ENCODE peak calls at places on chromosomes 16 and 17, in four cellular contexts. P is cardiac muscle cell, G is tibial nerve, E is transverse colon. N is an unnamed sample. For H3K4me1, the result is how much of the 10 kb centered on the place peaks cover.

GRCh38 chr17:50203086-50203485 is 1.7 kb upstream of the COL1A1 start:
- DNase-seq in E (no peak), P (peak), G (no peak), N (peak)

GRCh38 chr16:75254359-75254837 is 3.0 kb upstream of the BCAR1 start:
- DNase-seq in G (no peak), E (peak), P (peak), N (no peak)

GRCh38 chr16:6297666-6298435 is 1034.8 kb upstream of the RBFOX1 start:
- DNase-seq in E (no peak), G (no peak), P (no peak), N (no peak)

GRCh38 chr16:88900653-88901052 is 34.2 kb upstream of the PABPN1L start:
- DNase-seq in P (no peak), E (no peak), G (no peak), N (no peak)

GRCh38 chr17:45123930-45124796 is 8.2 kb downstream of the PLCD3 start:
- DNase-seq in E (peak), G (no peak), P (peak), N (peak)

GRCh38 chr16:13781579-13782338 is 138.2 kb upstream of the ERCC4 start:
- DNase-seq in G (no peak), P (no peak), E (no peak), N (no peak)

GRCh38 chr16:11101695-11102522 is 154.1 kb downstream of the SOCS1 start:
- DNase-seq in E (no peak), G (no peak), P (peak), N (no peak)

GRCh38 chr17:66541461-66542182 is 239.2 kb downstream of the PRKCA start:
- DNase-seq in E (no peak), G (no peak), P (peak), N (no peak)

GRCh38 chr16:81693467-81694303 is 85.4 kb upstream of the PLCG2 start:
- DNase-seq in P (no peak), G (no peak), E (peak), N (no peak)

GRCh38 chr16:62966626-62967025 is 930.4 kb upstream of the CDH8 start:
- DNase-seq in G (no peak), E (no peak), P (no peak), N (no peak)

GRCh38 chr17:42135664-42136653 is 13.4 kb downstream of the HSPB9 start:
- DNase-seq in G (peak), E (peak), P (peak), N (peak)

GRCh38 chr17:69123626-69124025 is 18.1 kb downstream of the ABCA6 start:
- DNase-seq in G (no peak), E (no peak), P (no peak), N (no peak)

GRCh38 chr16:12315330-12316138 is 339.0 kb downstream of the SNX29 start:
- DNase-seq in P (no peak), G (no peak), E (peak), N (no peak)

GRCh38 chr17:17987187-17987896 is 14.7 kb downstream of the DRC3 start:
- DNase-seq in E (no peak), G (no peak), P (no peak), N (no peak)

GRCh38 chr17:77098884-77099545 is 41.8 kb upstream of the SEC14L1 start:
- DNase-seq in P (peak), E (peak), G (peak), N (peak)

GRCh38 chr16:8634991-8635736 is 13.7 kb downstream of the METTL22 start:
- DNase-seq in P (peak), G (no peak), E (no peak), N (no peak)

GRCh38 chr16:74123826-74124225 is 172.8 kb upstream of the PSMD7 start:
- DNase-seq in E (no peak), G (no peak), P (no peak), N (no peak)

GRCh38 chr17:27535975-27536374 is 79.7 kb downstream of the KSR1 start:
- DNase-seq in G (no peak), E (no peak), P (no peak), N (no peak)

GRCh38 chr16:87487361-87487924 is 5.4 kb downstream of the ZCCHC14 start:
- DNase-seq in G (no peak), E (peak), P (peak), N (no peak)

GRCh38 chr16:47320546-47321315 is 140.1 kb downstream of the ITFG1 start:
- DNase-seq in P (peak), E (no peak), G (no peak), N (no peak)

GRCh38 chr16:51636913-51637743 is 486.1 kb upstream of the SALL1 start:
- DNase-seq in P (peak), E (no peak), G (no peak), N (no peak)

GRCh38 chr16:73878616-73879015 is 418.0 kb upstream of the PSMD7 start:
- DNase-seq in G (no peak), E (no peak), P (peak), N (no peak)

GRCh38 chr16:86195863-86196630 is 297.1 kb downstream of the IRF8 start:
- DNase-seq in P (peak), E (no peak), G (no peak), N (no peak)

GRCh38 chr16:4433914-4434787 is 8.5 kb downstream of the DNAJA3 start:
- DNase-seq in G (no peak), P (no peak), E (no peak), N (no peak)

GRCh38 chr16:69073181-69073669 is 32.2 kb upstream of the HAS3 start:
- DNase-seq in E (no peak), P (peak), G (no peak), N (no peak)

GRCh38 chr17:80461527-80462166 is 14.8 kb downstream of the NPTX1 start:
- DNase-seq in P (no peak), G (no peak), E (no peak), N (no peak)

GRCh38 chr17:1067282-1067956 is 70.5 kb downstream of the TIMM22 start:
- DNase-seq in E (no peak), P (peak), G (no peak), N (no peak)

GRCh38 chr17:50043290-50044148 is 12.4 kb upstream of the ITGA3 start:
- DNase-seq in E (no peak), G (peak), P (peak), N (no peak)

DNA sequence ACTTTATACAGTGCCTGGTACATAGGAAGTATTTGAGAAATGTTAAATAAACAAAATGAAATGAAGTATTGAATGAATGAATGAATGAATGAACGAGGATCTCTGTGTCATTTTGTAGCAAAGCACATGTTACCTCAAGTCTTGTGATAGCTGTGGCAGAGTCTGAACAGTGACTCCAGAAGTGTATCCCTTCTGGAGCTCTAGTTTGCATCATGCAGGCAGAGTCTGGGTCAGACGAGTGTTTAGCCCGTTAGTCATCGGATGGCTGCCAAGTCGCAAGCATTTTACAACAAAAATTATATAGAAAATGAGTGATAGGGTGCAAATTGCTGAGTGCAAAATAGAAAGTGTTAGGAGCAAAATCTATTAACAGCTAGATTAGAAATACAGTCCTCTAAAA is 113.2 kb downstream of the FTO start:
- DNase-seq in G (no peak), P (peak), E (no peak), N (no peak)
- H3K4me1 ChIP-seq in G (under half), P (under half), E (under half), N (under half)

GRCh38 chr17:39170558-39170957 is 4.6 kb upstream of the ARL5C start:
- DNase-seq in P (no peak), E (no peak), G (no peak), N (no peak)

GRCh38 chr17:39175695-39176093 is 9.7 kb upstream of the ARL5C start:
- DNase-seq in E (no peak), P (no peak), G (no peak), N (no peak)

GRCh38 chr17:39171933-39172332 is 6.0 kb upstream of the ARL5C start:
- DNase-seq in P (no peak), G (no peak), E (no peak), N (no peak)

GRCh38 chr17:39174907-39175694 is 9.1 kb upstream of the ARL5C start:
- DNase-seq in E (peak), P (peak), G (peak), N (peak)

DNA sequence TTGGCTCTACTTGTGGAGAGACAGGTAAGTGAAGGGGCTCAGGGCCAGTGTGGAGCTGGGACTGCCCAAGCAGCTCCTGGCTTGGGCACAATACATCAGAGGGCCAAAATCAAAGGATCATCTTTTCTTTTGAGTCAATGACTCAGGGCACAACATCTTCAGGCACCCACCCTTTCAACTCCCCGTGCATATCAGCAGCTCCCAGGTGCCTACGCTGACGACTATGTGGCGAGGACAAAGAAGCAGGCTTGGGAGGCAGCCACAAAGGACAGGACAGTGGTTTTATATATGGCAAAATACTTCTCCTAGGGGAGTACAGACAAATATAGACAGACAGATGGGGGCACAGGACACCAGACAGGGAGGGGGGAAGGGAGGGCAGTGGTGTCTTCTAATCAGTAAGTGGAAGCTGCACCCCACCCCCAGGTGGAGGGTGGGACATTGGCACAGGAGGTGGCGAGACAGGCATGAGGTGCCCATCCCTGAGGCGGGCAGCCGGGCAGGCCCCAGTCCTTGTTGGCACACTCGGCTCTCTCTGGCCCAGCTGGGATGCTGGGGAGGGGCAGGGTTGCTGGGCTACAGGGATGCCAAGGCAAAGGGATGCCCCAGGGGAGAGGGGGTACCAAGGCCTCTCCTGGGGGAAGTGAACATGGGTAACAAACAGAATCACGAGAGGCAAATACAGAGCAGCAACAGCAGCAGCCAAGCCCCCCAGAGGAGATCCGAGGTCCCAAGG is 7.7 kb upstream of the ARL5C start:
- DNase-seq in G (no peak), P (no peak), E (no peak), N (no peak)
- H3K4me3 ChIP-seq in G (no peak), P (no peak), E (no peak), N (no peak)

GRCh38 chr17:82415786-82416185 is 2.4 kb upstream of the HEXD start:
- DNase-seq in E (no peak), P (no peak), G (no peak), N (no peak)

GRCh38 chr17:82416264-82416663 is 1.9 kb upstream of the HEXD start:
- DNase-seq in P (no peak), E (no peak), G (no peak), N (no peak)

GRCh38 chr17:82418001-82418986 is at the start of the genes HEXD and OGFOD3:
- DNase-seq in P (peak), E (peak), G (peak), N (peak)

GRCh38 chr17:82415336-82415735 is 2.8 kb upstream of the HEXD start:
- DNase-seq in E (no peak), G (no peak), P (no peak), N (no peak)

DNA sequence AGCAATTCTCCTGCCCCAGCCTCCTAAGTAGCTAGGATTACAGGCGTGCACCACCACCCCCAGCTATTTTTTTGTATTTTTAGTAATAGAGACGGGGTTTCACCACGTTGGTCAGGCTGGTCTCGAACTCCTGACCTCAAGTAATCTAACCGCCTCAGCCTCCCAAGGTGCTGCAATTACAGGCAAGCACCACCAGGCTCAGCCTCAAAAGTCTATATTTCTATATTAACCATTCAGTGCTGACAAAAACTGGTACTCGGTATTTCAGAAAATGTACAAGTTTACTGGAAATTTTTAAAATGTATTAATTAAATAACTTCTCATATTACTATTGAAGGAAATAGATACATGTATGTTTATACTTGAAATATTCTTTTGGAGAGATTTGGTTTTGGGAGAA is 1.4 kb upstream of the HEXD start:
- DNase-seq in P (no peak), G (no peak), E (no peak), N (no peak)
- TF ChIP-seq CTCF in P (no peak), G (no peak), E (peak), N (no peak)

GRCh38 chr17:47223007-47223406 is 13.9 kb downstream of the MYL4 start:
- DNase-seq in P (no peak), G (no peak), E (no peak), N (no peak)
- H3K4me1 ChIP-seq in P (half or more), G (under half), E (under half), N (under half)

GRCh38 chr17:43661699-43662431 is at the start of gene MEOX1:
- DNase-seq in P (peak), E (no peak), G (no peak), N (no peak)
- H3K4me3 ChIP-seq in P (no peak), E (no peak), G (peak), N (no peak)

GRCh38 chr17:74558882-74559519 is 8.3 kb downstream of the CD300H start:
- DNase-seq in E (no peak), P (no peak), G (no peak), N (no peak)
- TF ChIP-seq CTCF in E (no peak), P (no peak), G (no peak), N (no peak)

DNA sequence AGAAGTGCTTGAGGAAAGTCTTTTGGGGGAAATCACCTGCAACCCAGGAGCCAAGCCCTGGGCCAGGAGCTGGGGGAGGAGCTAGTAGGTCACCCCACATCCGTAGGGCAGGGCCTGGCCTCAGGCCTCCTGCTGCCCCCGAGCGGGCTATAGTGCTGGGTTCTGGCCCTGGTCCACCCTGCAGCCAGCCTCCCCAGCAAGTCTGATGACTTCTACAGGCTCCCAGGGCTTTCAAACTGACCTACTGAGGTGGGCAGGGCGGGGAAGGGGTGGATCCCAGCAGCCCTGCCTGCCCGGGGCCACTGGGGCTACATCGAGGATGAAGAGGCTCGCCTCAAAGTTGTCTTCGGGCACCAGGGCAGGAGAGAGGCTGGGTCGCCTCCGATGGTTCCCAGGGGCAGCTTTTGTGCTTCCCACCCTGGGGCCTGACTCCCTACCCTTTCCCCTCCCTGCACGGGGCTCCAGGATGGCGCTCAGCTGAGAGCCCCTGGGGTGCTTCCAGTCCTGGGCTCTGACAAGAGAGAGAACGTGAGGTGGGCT is 5.0 kb downstream of the CENPX start:
- DNase-seq in G (no peak), E (no peak), P (no peak), N (no peak)
- H3K4me1 ChIP-seq in G (under half), E (under half), P (under half), N (under half)

GRCh38 chr17:19003543-19003965 is 1.0 kb downstream of the FAM83G start:
- DNase-seq in P (no peak), G (no peak), E (no peak), N (no peak)
- H3K4me3 ChIP-seq in P (no peak), G (peak), E (peak), N (peak)

GRCh38 chr17:75720656-75721462 is at the start of gene ITGB4:
- DNase-seq in P (peak), E (peak), G (no peak), N (no peak)
- TF ChIP-seq CTCF in P (no peak), E (no peak), G (peak), N (no peak)